ENCODE peak calls at places on chromosomes 11 and 22, in nine cellular contexts. D is colonic mucosa; U is CD4-positive, alpha-beta T cell; P is cardiac muscle cell; B is WTC11; V is fibroblast of villous mesenchyme; R is HepG2; J is astrocyte of the cerebellum; Y is fibroblast of mammary gland. E is an unnamed sample.
A peak's percentile ranks its signal among the peaks of the same experiment; 100 is the strongest.

GRCh38 chr11:65274734-65275682 is 13.2 kb downstream of the POLA2 start:
- DNase-seq in D (peak; percentile 88), U (no peak), P (peak; percentile 99), B (peak; percentile 65), V (peak; percentile 99), R (peak; percentile 89), J (peak; percentile 76), Y (peak; percentile 94), E (no peak)

GRCh38 chr11:34189191-34189590 is 83.8 kb downstream of the NAT10 start:
- DNase-seq in D (no peak), U (no peak), P (no peak), B (no peak), V (no peak), R (no peak), J (no peak), Y (no peak), E (no peak)

GRCh38 chr11:43243901-43244300 is 67.9 kb upstream of the API5 start:
- DNase-seq in D (no peak), U (no peak), P (no peak), B (no peak), V (no peak), R (no peak), J (no peak), Y (no peak), E (no peak)

GRCh38 chr11:27416568-27417176 is 53.7 kb upstream of the CCDC34 start:
- DNase-seq in D (no peak), U (no peak), P (no peak), B (no peak), V (no peak), R (no peak), J (no peak), Y (no peak), E (no peak)

GRCh38 chr22:27879923-27880322 is 39.1 kb downstream of the PITPNB start:
- DNase-seq in D (no peak), U (no peak), P (peak; percentile 68), B (no peak), V (no peak), R (peak; percentile 56), J (peak; percentile 34), Y (peak; percentile 55), E (no peak)

GRCh38 chr22:44901301-44901700 is 108.5 kb downstream of the PHF21B start:
- DNase-seq in D (no peak), U (no peak), P (peak; percentile 11), B (no peak), V (peak; percentile 19), R (no peak), J (no peak), Y (peak; percentile 5), E (no peak)

GRCh38 chr11:109378049-109378448 is 43.9 kb upstream of the C11orf87 start:
- DNase-seq in D (no peak), U (no peak), P (peak; percentile 16), B (no peak), V (no peak), R (no peak), J (no peak), Y (no peak), E (no peak)

GRCh38 chr11:1936781-1937615 is 10.1 kb upstream of the MRPL23 start:
- DNase-seq in D (no peak), U (peak; percentile 0), P (no peak), B (peak; percentile 8), V (no peak), R (no peak), J (no peak), Y (no peak), E (no peak)

GRCh38 chr11:102343789-102344188 is 3.2 kb upstream of the BIRC2 start:
- DNase-seq in D (no peak), U (no peak), P (peak; percentile 20), B (no peak), V (no peak), R (no peak), J (no peak), Y (peak; percentile 59), E (no peak)

GRCh38 chr11:93279911-93280347 is 50.6 kb upstream of the DEUP1 start:
- DNase-seq in D (no peak), U (no peak), P (no peak), B (no peak), V (no peak), R (no peak), J (no peak), Y (no peak), E (no peak)

GRCh38 chr11:45332486-45332934 is 46.4 kb upstream of the SYT13 start:
- DNase-seq in D (peak; percentile 38), U (no peak), P (peak; percentile 66), B (peak; percentile 53), V (peak; percentile 12), R (peak; percentile 24), J (peak; percentile 12), Y (peak; percentile 41), E (peak; percentile 90)

GRCh38 chr11:72240461-72241289 is 3.3 kb downstream of the PHOX2A start:
- DNase-seq in D (no peak), U (no peak), P (peak; percentile 40), B (peak; percentile 25), V (no peak), R (no peak), J (no peak), Y (no peak), E (no peak)

GRCh38 chr11:106047636-106048035 is 25.6 kb upstream of the MSANTD4 start:
- DNase-seq in D (no peak), U (no peak), P (no peak), B (no peak), V (no peak), R (no peak), J (no peak), Y (no peak), E (no peak)

GRCh38 chr11:19768197-19768596 is 55.6 kb downstream of the NAV2 start:
- DNase-seq in D (no peak), U (no peak), P (no peak), B (no peak), V (no peak), R (no peak), J (no peak), Y (no peak), E (no peak)

GRCh38 chr11:81913793-81914192 is 819.9 kb downstream of the FAM181B start:
- DNase-seq in D (no peak), U (no peak), P (no peak), B (no peak), V (no peak), R (no peak), J (no peak), Y (no peak), E (no peak)
- TF ChIP-seq CTCF in D (no peak), U (no peak), P (no peak), B (no peak), V (no peak), R (no peak), J (no peak), Y (no peak), E (no peak)

GRCh38 chr11:64148917-64149617 is 16.8 kb downstream of the MACROD1 start:
- DNase-seq in D (no peak), U (no peak), P (no peak), B (no peak), V (no peak), R (no peak), J (no peak), Y (no peak), E (no peak)
- TF ChIP-seq CTCF in D (peak; percentile 14), U (peak; percentile 61), P (no peak), B (peak; percentile 11), V (no peak), R (no peak), J (no peak), Y (no peak), E (no peak)

GRCh38 chr11:69240332-69241074 is 53.5 kb upstream of the MYEOV start:
- DNase-seq in D (peak; percentile 63), U (no peak), P (peak; percentile 45), B (no peak), V (peak; percentile 25), R (no peak), J (no peak), Y (peak; percentile 26), E (peak; percentile 72)

GRCh38 chr11:69242583-69242940 is 51.4 kb upstream of the MYEOV start:
- DNase-seq in D (peak; percentile 16), U (no peak), P (no peak), B (no peak), V (no peak), R (no peak), J (no peak), Y (no peak), E (no peak)

GRCh38 chr11:69241844-69242582 is 51.9 kb upstream of the MYEOV start:
- DNase-seq in D (no peak), U (no peak), P (no peak), B (no peak), V (peak; percentile 20), R (no peak), J (no peak), Y (no peak), E (no peak)

GRCh38 chr11:69239320-69240040 is 54.5 kb upstream of the MYEOV start:
- DNase-seq in D (peak; percentile 14), U (no peak), P (no peak), B (no peak), V (no peak), R (no peak), J (no peak), Y (no peak), E (peak; percentile 50)

DNA sequence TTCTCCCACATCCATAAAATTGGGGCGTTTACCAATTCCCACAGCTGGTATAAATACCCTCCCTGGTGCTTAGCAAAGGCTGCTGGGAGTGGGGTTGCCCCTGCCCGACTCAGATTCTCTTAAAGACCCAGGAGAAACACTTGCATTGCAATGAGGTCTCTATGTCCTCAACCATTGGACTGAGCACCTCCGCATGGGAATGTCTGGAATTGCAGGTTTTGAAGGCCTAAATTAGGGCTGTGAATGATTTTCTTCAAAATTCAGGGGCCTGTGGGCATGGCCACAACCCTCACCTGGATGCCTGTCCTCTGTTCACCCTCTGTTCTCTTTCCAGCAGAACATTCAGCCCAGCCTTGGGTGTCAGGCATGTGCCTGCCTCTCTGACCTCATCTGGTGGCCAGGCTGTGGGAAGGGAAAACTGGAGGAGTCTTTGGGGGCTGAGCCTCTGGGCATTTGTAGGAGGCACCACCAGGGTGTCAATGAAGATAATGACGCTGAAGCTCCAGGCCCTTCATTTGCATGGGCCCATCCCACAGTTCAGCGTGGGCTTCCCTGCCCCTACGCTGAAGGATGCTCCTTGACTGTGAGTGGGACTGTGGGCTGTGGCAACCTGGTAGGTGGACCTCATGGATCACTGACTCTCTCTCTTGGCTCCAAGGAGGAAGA is 52.7 kb upstream of the MYEOV start:
- DNase-seq in D (peak; percentile 13), U (no peak), P (no peak), B (no peak), V (no peak), R (no peak), J (no peak), Y (no peak), E (peak; percentile 57)
- TF ChIP-seq CTCF in D (no peak), U (no peak), P (no peak), B (no peak), V (no peak), R (no peak), J (no peak), Y (no peak), E (no peak)

DNA sequence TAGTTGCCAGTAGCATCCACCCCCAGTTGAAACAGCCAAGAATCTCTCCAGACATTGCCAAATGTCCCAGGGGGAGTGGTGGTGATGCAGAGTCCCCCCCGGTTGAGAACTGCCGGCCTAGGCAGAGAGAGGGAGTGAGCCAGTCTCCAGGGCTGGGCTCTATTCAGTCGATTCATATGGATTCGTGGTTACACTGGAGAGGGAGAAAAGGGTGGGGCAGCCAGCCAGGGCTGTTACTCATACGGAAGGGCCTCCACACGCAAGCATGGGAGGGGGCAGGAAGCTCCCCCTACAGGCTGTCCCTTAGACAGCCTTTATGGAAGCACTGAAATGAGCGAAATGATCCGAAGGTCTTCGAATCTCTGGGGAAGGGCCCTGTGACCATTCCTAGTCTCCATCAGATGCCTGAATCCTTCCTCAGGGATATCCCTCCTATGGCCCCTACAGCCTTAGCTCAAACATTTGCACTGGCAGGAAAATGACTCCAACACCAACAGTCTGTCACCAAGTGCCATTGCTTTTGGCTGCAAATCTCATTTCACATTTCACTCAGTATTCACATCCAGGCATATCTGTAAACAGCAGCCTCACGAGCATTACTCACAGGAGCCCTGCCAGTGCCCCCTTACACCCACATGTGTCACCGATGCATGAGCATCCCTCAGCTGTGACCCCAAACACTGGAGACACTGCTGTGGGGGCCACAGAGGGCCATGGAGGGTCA is 18.4 kb upstream of the TLCD5 start:
- DNase-seq in D (peak; percentile 76), U (no peak), P (peak; percentile 85), B (peak; percentile 52), V (peak; percentile 71), R (no peak), J (peak; percentile 59), Y (peak; percentile 94), E (no peak)
- TF ChIP-seq CTCF in D (no peak), U (no peak), P (peak; percentile 66), B (peak; percentile 34), V (peak; percentile 55), R (no peak), J (peak; percentile 71), Y (peak; percentile 74), E (no peak)

E was measured in esophagus muscularis mucosa.